ENCODE peak calls at places on chromosomes 11 and 22, in seven cellular contexts. U, G, B, Z, L, Q and O are unnamed samples.

GRCh38 chr11:76723142-76723541 is 52.6 kb upstream of the LRRC32 start:
- DNase-seq in Z (no peak), Q (no peak), L (no peak), U (no peak), G (no peak), B (no peak), O (no peak)

GRCh38 chr11:45892856-45893255 is 7.4 kb downstream of the MAPK8IP1 start:
- DNase-seq in U (no peak), G (no peak), B (no peak), Z (no peak), L (no peak), Q (no peak), O (no peak)

GRCh38 chr11:125923012-125923579 is 18.8 kb downstream of the DDX25 start:
- DNase-seq in Q (peak; percentile 35), B (peak; percentile 52), G (peak; percentile 19), U (peak; percentile 47), L (no peak), Z (peak; percentile 67), O (no peak)

GRCh38 chr11:75896843-75897419 is 81.9 kb downstream of the UVRAG start:
- DNase-seq in Q (peak; percentile 8), L (no peak), U (no peak), G (peak; percentile 15), Z (peak; percentile 62), B (no peak), O (no peak)

GRCh38 chr11:123483058-123483457 is 53.0 kb downstream of the GRAMD1B start:
- DNase-seq in U (no peak), G (no peak), Q (no peak), B (no peak), Z (peak; percentile 23), L (no peak), O (no peak)

GRCh38 chr11:62012451-62013265 is 45.2 kb upstream of the FTH1 start:
- DNase-seq in G (peak; percentile 91), U (no peak), L (no peak), Q (no peak), Z (no peak), B (peak; percentile 18), O (no peak)

GRCh38 chr11:64519541-64519940 is 71.5 kb upstream of the SLC22A12 start:
- DNase-seq in U (no peak), Q (no peak), G (no peak), Z (no peak), L (no peak), B (no peak), O (no peak)

GRCh38 chr22:38832005-38832978 is 11.5 kb downstream of the NPTXR start:
- DNase-seq in Z (no peak), L (no peak), U (no peak), B (no peak), G (no peak), Q (no peak), O (no peak)

GRCh38 chr11:34972892-34973291 is 56.5 kb downstream of the PDHX start:
- DNase-seq in Z (peak; percentile 36), Q (no peak), G (peak; percentile 88), U (no peak), L (no peak), B (no peak), O (no peak)

GRCh38 chr22:42642801-42643631 is 2.6 kb upstream of the ATP5MGL start:
- DNase-seq in L (no peak), B (no peak), G (no peak), Q (peak; percentile 58), U (no peak), Z (no peak), O (no peak)

GRCh38 chr11:19800162-19800561 is 87.5 kb downstream of the NAV2 start:
- DNase-seq in Z (no peak), B (no peak), G (no peak), L (no peak), U (no peak), Q (no peak), O (no peak)

GRCh38 chr11:16814410-16815046 is 76.1 kb downstream of the C11orf58 start:
- DNase-seq in G (no peak), B (no peak), Z (no peak), U (no peak), L (no peak), Q (peak; percentile 17), O (no peak)

GRCh38 chr11:89922195-89922660 is at the start of gene TRIM49D1:
- DNase-seq in U (no peak), L (no peak), G (no peak), Q (no peak), Z (no peak), B (no peak), O (no peak)

GRCh38 chr11:35373284-35373933 is 45.9 kb downstream of the SLC1A2 start:
- DNase-seq in L (no peak), G (no peak), U (no peak), Z (no peak), Q (no peak), B (peak; percentile 78), O (no peak)

GRCh38 chr11:48307760-48308386 is 1.9 kb downstream of the OR4S1 start:
- DNase-seq in B (peak; percentile 73), Z (peak; percentile 7), Q (peak; percentile 51), G (peak; percentile 51), L (peak; percentile 3), U (peak; percentile 69), O (no peak)

GRCh38 chr11:1305558-1306056 is 3.8 kb downstream of the TOLLIP start:
- DNase-seq in U (no peak), B (no peak), G (no peak), L (no peak), Q (no peak), Z (no peak), O (no peak)

GRCh38 chr11:8192016-8192895 is 23.4 kb upstream of the RIC3 start:
- DNase-seq in G (peak; percentile 9), Z (peak; percentile 59), L (no peak), Q (peak; percentile 54), U (peak; percentile 48), B (peak; percentile 67), O (no peak)

GRCh38 chr11:13826505-13827278 is 135.8 kb upstream of the SPON1 start:
- DNase-seq in L (no peak), U (no peak), B (no peak), Z (no peak), G (no peak), Q (no peak), O (no peak)

GRCh38 chr11:125494601-125494986 is 1.5 kb downstream of the FEZ1 start:
- DNase-seq in Q (no peak), Z (peak; percentile 7), U (no peak), G (no peak), B (no peak), L (no peak), O (no peak)

GRCh38 chr11:62269654-62270278 is at the start of gene SCGB2A2:
- DNase-seq in L (no peak), G (no peak), Z (no peak), B (peak; percentile 9), Q (no peak), U (no peak), O (no peak)

GRCh38 chr11:134001596-134001995 is 44.8 kb upstream of the IGSF9B start:
- DNase-seq in Q (no peak), B (no peak), G (no peak), L (no peak), U (no peak), Z (no peak), O (no peak)

GRCh38 chr11:102573851-102574250 is 43.3 kb upstream of the MMP7 start:
- DNase-seq in B (no peak), U (no peak), G (no peak), L (no peak), Q (no peak), Z (no peak), O (no peak)

GRCh38 chr11:8800498-8801110 is 110.4 kb upstream of the AKIP1 start:
- DNase-seq in U (no peak), G (no peak), Z (no peak), L (no peak), Q (no peak), B (no peak), O (no peak)

GRCh38 chr22:25350551-25350971 is 131.1 kb downstream of the CRYBB2 start:
- DNase-seq in L (no peak), U (no peak), B (no peak), Q (no peak), Z (no peak), G (no peak), O (no peak)

GRCh38 chr11:109075976-109076375 is 346.0 kb upstream of the C11orf87 start:
- DNase-seq in B (no peak), Q (no peak), Z (no peak), G (no peak), U (no peak), L (no peak), O (no peak)

GRCh38 chr11:2142300-2142759 is 3.1 kb upstream of the IGF2 start:
- DNase-seq in B (no peak), G (no peak), L (no peak), U (no peak), Z (no peak), Q (no peak), O (no peak)

GRCh38 chr11:69173326-69173725 is 17.6 kb downstream of the SMIM38 start:
- DNase-seq in G (no peak), U (no peak), Q (no peak), B (no peak), Z (no peak), L (no peak), O (no peak)

GRCh38 chr11:1964348-1964747 is 17.2 kb downstream of the MRPL23 start:
- DNase-seq in U (no peak), L (no peak), Q (no peak), Z (no peak), B (no peak), G (no peak), O (no peak)

GRCh38 chr11:27296406-27296994 is 66.5 kb downstream of the CCDC34 start:
- DNase-seq in G (peak; percentile 54), Q (no peak), U (no peak), B (peak; percentile 12), L (no peak), Z (peak; percentile 75), O (no peak)

GRCh38 chr11:132576706-132577105 is 955.6 kb downstream of the OPCML start:
- DNase-seq in Z (peak; percentile 90), U (no peak), B (no peak), Q (no peak), L (no peak), G (peak; percentile 55), O (no peak)

GRCh38 chr11:73982595-73982989 is at the start of gene UCP2:
- DNase-seq in L (peak; percentile 71), Z (no peak), G (no peak), Q (peak; percentile 85), U (peak; percentile 85), B (peak; percentile 76), O (no peak)

GRCh38 chr11:38814670-38815069 is 2216.6 kb upstream of the RAG2 start:
- DNase-seq in B (no peak), Z (peak; percentile 49), Q (no peak), U (no peak), L (no peak), G (no peak), O (no peak)

GRCh38 chr11:107751082-107751481 is 39.2 kb upstream of the SLN start:
- DNase-seq in Z (no peak), L (no peak), B (no peak), Q (no peak), G (no peak), U (no peak), O (no peak)